ENCODE peak calls at places on chromosome 2, in six cellular contexts. E, Y, K, P, A and S are unnamed samples.

GRCh38 chr2:33015421-33016142 is 68.8 kb downstream of the LTBP1 start:
- DNase-seq in E (no peak), Y (no peak), K (no peak), P (no peak), A (no peak), S (no peak)

GRCh38 chr2:104976603-104977120 is 61.2 kb upstream of the MRPS9 start:
- DNase-seq in E (no peak), Y (peak; percentile 59), K (no peak), P (peak; percentile 28), A (no peak), S (no peak)

GRCh38 chr2:101624706-101625332 is 72.7 kb upstream of the MAP4K4 start:
- DNase-seq in E (no peak), Y (no peak), K (no peak), P (no peak), A (no peak), S (no peak)

GRCh38 chr2:2528801-2529200 is 197.7 kb upstream of the MYT1L start:
- DNase-seq in E (no peak), Y (no peak), K (no peak), P (no peak), A (no peak), S (no peak)

GRCh38 chr2:142975239-142975638 is 97.8 kb downstream of the KYNU start:
- DNase-seq in E (no peak), Y (no peak), K (no peak), P (no peak), A (no peak), S (no peak)

GRCh38 chr2:197706839-197707207 is 1.7 kb downstream of the MARS2 start:
- DNase-seq in E (no peak), Y (peak; percentile 21), K (no peak), P (no peak), A (no peak), S (no peak)

GRCh38 chr2:68357608-68358337 is 7.3 kb upstream of the PLEK start:
- DNase-seq in E (no peak), Y (peak; percentile 66), K (no peak), P (no peak), A (no peak), S (no peak)

GRCh38 chr2:73444202-73444601 is 58.6 kb downstream of the ALMS1 start:
- DNase-seq in E (no peak), Y (no peak), K (no peak), P (no peak), A (no peak), S (no peak)

GRCh38 chr2:135845257-135845656 is 8.3 kb upstream of the LCT start:
- DNase-seq in E (no peak), Y (no peak), K (no peak), P (no peak), A (no peak), S (no peak)

GRCh38 chr2:118056165-118056534 is 32.1 kb upstream of the INSIG2 start:
- DNase-seq in E (no peak), Y (no peak), K (no peak), P (no peak), A (no peak), S (no peak)

GRCh38 chr2:30584116-30584515 is 137.1 kb downstream of the LCLAT1 start:
- DNase-seq in E (no peak), Y (no peak), K (no peak), P (no peak), A (no peak), S (no peak)

GRCh38 chr2:28108143-28108542 is 217.6 kb downstream of the BABAM2 start:
- DNase-seq in E (no peak), Y (no peak), K (no peak), P (no peak), A (no peak), S (no peak)

GRCh38 chr2:9982248-9982647 is 30.8 kb downstream of the GRHL1 start:
- DNase-seq in E (no peak), Y (no peak), K (no peak), P (no peak), A (no peak), S (no peak)

GRCh38 chr2:217941886-217942728 is 60.7 kb downstream of the TNS1 start:
- DNase-seq in E (no peak), Y (no peak), K (no peak), P (no peak), A (no peak), S (no peak)

GRCh38 chr2:10984418-10985130 is 72.8 kb downstream of the KCNF1 start:
- DNase-seq in E (no peak), Y (no peak), K (no peak), P (no peak), A (no peak), S (no peak)

GRCh38 chr2:179860255-179861026 is 971 bp downstream of the ZNF385B start:
- DNase-seq in E (no peak), Y (peak; percentile 44), K (peak; percentile 45), P (no peak), A (no peak), S (no peak)

GRCh38 chr2:105926960-105927678 is 182.4 kb downstream of the NCK2 start:
- DNase-seq in E (no peak), Y (no peak), K (peak; percentile 44), P (peak; percentile 82), A (peak; percentile 45), S (no peak)

GRCh38 chr2:85522090-85522647 is 16.8 kb upstream of the MAT2A start:
- DNase-seq in E (no peak), Y (no peak), K (no peak), P (no peak), A (no peak), S (peak; percentile 54)

GRCh38 chr2:236968101-236968886 is 117.4 kb upstream of the COPS8 start:
- DNase-seq in E (no peak), Y (no peak), K (no peak), P (peak; percentile 81), A (peak; percentile 33), S (no peak)

GRCh38 chr2:218081695-218082094 is 12.6 kb downstream of the RUFY4 start:
- DNase-seq in E (no peak), Y (no peak), K (no peak), P (no peak), A (no peak), S (peak; percentile 86)